ENCODE peak calls at places on chromosome 20, in nine cellular contexts. B, G, D, J, K, Y, P, C and N are unnamed samples. For H3K4me1, the result is how much of the 10 kb centered on the place peaks cover.

GRCh38 chr20:41162396-41162795 is 25.1 kb downstream of the PLCG1 start:
- DNase-seq in G (no peak), D (no peak), B (no peak), K (no peak), C (no peak), P (no peak), J (no peak), Y (no peak), N (no peak)

GRCh38 chr20:14801591-14802325 is 464.3 kb upstream of the FLRT3 start:
- DNase-seq in J (no peak), G (no peak), Y (no peak), B (no peak), C (no peak), P (no peak), D (no peak), K (no peak), N (no peak)

GRCh38 chr20:41567615-41568014 is 50.6 kb downstream of the CHD6 start:
- DNase-seq in J (no peak), Y (no peak), K (no peak), P (no peak), B (no peak), G (no peak), C (no peak), D (no peak), N (no peak)

GRCh38 chr20:17622086-17622850 is 52.4 kb downstream of the DSTN start:
- DNase-seq in D (no peak), K (no peak), B (no peak), P (no peak), G (no peak), C (no peak), J (peak), Y (no peak), N (no peak)

GRCh38 chr20:47319517-47320252 is 36.8 kb downstream of the ZMYND8 start:
- DNase-seq in D (no peak), B (peak), Y (no peak), J (peak), K (no peak), P (peak), C (peak), G (no peak), N (peak)

GRCh38 chr20:9551808-9552550 is 37.6 kb downstream of the LAMP5 start:
- DNase-seq in P (no peak), C (no peak), K (no peak), B (no peak), J (no peak), Y (no peak), G (no peak), D (peak), N (no peak)

GRCh38 chr20:60477958-60478357 is 519.7 kb downstream of the CDH26 start:
- DNase-seq in G (no peak), J (no peak), C (no peak), B (no peak), P (no peak), K (no peak), D (no peak), Y (no peak), N (no peak)

GRCh38 chr20:55782861-55783260 is 222.5 kb downstream of the CBLN4 start:
- DNase-seq in P (no peak), J (no peak), K (no peak), Y (no peak), C (no peak), D (no peak), B (no peak), G (no peak), N (no peak)

GRCh38 chr20:47607208-47607613 is 105.5 kb downstream of the NCOA3 start:
- DNase-seq in G (no peak), B (peak), P (no peak), Y (no peak), J (no peak), D (no peak), K (no peak), C (peak), N (no peak)

GRCh38 chr20:39111359-39112195 is 149.4 kb downstream of the DHX35 start:
- DNase-seq in C (no peak), P (no peak), Y (no peak), B (no peak), G (no peak), K (no peak), J (no peak), D (no peak), N (no peak)

GRCh38 chr20:44051661-44052000 is 135.4 kb downstream of the JPH2 start:
- DNase-seq in P (peak), J (no peak), C (no peak), B (no peak), Y (no peak), K (no peak), D (no peak), G (no peak), N (no peak)

GRCh38 chr20:33442136-33443005 is 1.2 kb downstream of the SNTA1 start:
- DNase-seq in P (no peak), K (peak), G (no peak), J (no peak), D (no peak), Y (no peak), C (no peak), B (no peak), N (no peak)
- H3K4me1 ChIP-seq in P (under half), K (half or more), G (under half), J (under half), D (under half), Y (under half), C (under half), B (under half), N (under half)

GRCh38 chr20:50916934-50917333 is 14.3 kb downstream of the ADNP start:
- DNase-seq in C (no peak), G (no peak), K (no peak), P (no peak), D (no peak), Y (no peak), J (no peak), B (no peak), N (no peak)
- H3K4me1 ChIP-seq in C (under half), G (under half), K (half or more), P (half or more), D (half or more), Y (under half), J (under half), B (under half), N (under half)

GRCh38 chr20:32356935-32357868 is 929 bp upstream of the ASXL1 start:
- DNase-seq in B (peak), D (no peak), K (no peak), Y (no peak), G (peak), C (peak), P (peak), J (peak), N (no peak)
- H3K4me1 ChIP-seq in B (under half), D (half or more), K (half or more), Y (under half), G (under half), C (under half), P (under half), J (under half), N (under half)

GRCh38 chr20:62645613-62646012 is 3.3 kb downstream of the SLCO4A1 start:
- DNase-seq in B (no peak), G (no peak), J (no peak), P (no peak), Y (no peak), C (no peak), K (no peak), D (no peak), N (no peak)
- H3K4me1 ChIP-seq in B (half or more), G (under half), J (under half), P (under half), Y (under half), C (under half), K (half or more), D (under half), N (under half)

DNA sequence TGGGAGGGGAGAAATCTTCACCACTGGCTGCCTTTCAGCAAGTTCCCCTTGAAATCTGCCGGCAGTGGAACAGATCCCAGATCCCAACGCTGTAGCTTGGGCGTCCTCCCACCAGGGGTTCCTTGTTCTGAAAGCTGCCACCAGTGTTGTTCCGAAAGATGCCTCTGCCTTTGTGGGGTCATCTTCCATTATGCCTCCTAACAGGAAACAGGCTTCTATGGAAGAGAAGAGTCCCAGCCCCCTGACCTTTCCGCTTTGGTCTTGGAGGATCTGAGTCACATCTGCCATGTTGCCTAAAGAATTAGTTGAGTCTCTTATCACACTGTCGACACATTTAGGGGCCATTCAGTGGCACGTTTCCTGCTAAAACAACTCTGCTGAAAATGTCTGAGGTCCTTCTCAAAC is 57.5 kb upstream of the NFATC2 start:
- DNase-seq in C (no peak), Y (no peak), D (no peak), P (no peak), K (no peak), G (no peak), J (no peak), B (no peak), N (no peak)
- H3K4me1 ChIP-seq in C (under half), Y (under half), D (under half), P (under half), K (under half), G (under half), J (under half), B (under half), N (under half)

DNA sequence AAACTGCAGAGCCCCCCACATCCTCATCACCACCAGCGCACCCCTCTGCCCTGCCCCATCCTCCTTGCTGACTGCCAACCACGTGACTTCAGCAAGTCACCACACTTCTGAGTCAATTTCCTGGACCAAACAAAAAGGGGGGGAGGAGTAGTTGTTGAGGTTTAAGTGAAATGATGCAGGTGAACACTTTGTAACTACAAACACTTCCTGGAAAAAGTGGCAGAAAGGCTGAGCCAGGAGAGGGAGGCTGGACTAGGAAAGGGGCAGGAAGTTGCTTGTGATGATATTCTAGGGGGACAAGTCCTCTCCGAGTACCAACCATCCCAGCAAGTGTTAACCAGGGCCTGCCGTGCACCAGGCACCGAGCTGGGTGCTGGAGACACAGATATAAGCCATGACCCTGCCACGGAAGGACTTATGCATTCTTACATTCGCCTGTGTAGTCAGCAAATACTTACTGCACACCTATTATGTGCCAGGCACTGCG is 67.4 kb downstream of the PREX1 start:
- DNase-seq in Y (no peak), J (no peak), D (no peak), P (no peak), G (peak), C (peak), K (peak), B (no peak), N (no peak)
- H3K4me1 ChIP-seq in Y (under half), J (under half), D (under half), P (under half), G (under half), C (under half), K (under half), B (under half), N (under half)

DNA sequence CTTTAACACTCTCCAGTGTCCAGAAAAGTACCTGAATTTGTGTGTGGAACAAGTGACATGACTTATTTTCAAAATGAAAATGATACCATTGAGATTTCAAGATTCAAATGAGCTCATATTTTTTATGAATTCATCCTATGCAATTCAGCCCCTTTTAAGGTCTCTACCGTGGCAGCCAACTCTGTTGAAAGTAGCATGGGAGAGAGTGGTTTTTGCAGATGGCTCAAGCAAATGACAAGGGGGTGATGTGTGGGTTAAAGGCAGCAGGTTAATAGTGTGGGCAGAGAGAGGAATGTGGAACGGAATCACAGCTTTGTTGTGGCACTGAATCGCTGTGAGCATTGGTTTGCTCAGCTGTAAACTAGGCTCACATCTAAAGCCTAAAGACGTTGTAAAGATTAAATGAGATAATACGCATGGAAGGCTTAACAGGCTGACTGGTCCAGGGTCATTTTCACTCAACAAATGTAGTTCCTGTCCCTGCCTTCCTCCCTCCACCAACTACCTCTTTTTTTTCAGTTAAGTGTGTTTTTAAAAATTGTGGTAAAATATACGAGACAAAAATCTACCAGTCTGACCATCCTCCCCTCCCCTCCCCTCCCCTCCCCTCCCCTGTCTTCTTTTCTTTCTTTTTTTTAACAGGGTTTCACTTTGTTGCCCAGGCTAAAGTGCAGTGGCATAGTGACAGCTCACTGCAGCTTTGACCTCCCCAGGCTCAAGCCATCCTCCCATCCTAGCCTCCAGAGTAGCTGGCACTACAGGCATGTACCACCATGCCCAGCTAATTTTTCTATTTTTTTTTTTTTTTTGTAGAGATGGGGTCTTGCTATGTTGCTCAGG is 114.7 kb upstream of the ZNF217 start:
- DNase-seq in P (no peak), Y (no peak), B (no peak), D (no peak), G (no peak), K (peak), C (peak), J (no peak), N (no peak)
- H3K4me1 ChIP-seq in P (under half), Y (under half), B (under half), D (under half), G (under half), K (under half), C (under half), J (under half), N (under half)

GRCh38 chr20:8248051-8248450 is 116.0 kb downstream of the PLCB1 start:
- DNase-seq in K (no peak), G (no peak), P (no peak), Y (no peak), B (no peak), C (no peak), D (no peak), J (no peak), N (no peak)
- H3K4me1 ChIP-seq in K (under half), G (under half), P (under half), Y (under half), B (under half), C (under half), D (under half), J (under half), N (under half)